ENCODE peak calls at places on chromosomes 5 and 9, in ten cellular contexts. Z, N, W, P, Y, H, L, A, D and X are unnamed samples.
A peak's percentile ranks its signal among the peaks of the same experiment; 100 is the strongest.

GRCh38 chr9:137989999-137990715 is 112.6 kb downstream of the CACNA1B start:
- DNase-seq in Z (no peak), N (no peak), W (no peak), P (no peak), Y (no peak), H (no peak), L (no peak), A (no peak), D (no peak), X (no peak)

GRCh38 chr9:94804917-94805544 is 78.5 kb downstream of the AOPEP start:
- DNase-seq in Z (no peak), N (no peak), W (peak; percentile 35), P (no peak), Y (no peak), H (no peak), L (no peak), A (no peak), D (no peak), X (no peak)

GRCh38 chr9:132197315-132197714 is 35.5 kb downstream of the NTNG2 start:
- DNase-seq in Z (no peak), N (no peak), W (no peak), P (no peak), Y (no peak), H (no peak), L (no peak), A (no peak), D (peak; percentile 85), X (no peak)

GRCh38 chr5:161663431-161663830 is 22.1 kb upstream of the GABRA6 start:
- DNase-seq in Z (no peak), N (no peak), W (no peak), P (no peak), Y (no peak), H (no peak), L (no peak), A (no peak), D (no peak), X (no peak)

GRCh38 chr9:20611751-20612287 is 10.5 kb downstream of the MLLT3 start:
- DNase-seq in Z (no peak), N (no peak), W (peak; percentile 74), P (peak; percentile 60), Y (no peak), H (no peak), L (no peak), A (peak; percentile 26), D (no peak), X (no peak)

GRCh38 chr9:11023201-11023600 is 410.4 kb upstream of the PTPRD start:
- DNase-seq in Z (no peak), N (no peak), W (no peak), P (no peak), Y (no peak), H (no peak), L (no peak), A (no peak), D (no peak), X (no peak)

GRCh38 chr5:59236996-59237395 is 654.1 kb downstream of the RAB3C start:
- DNase-seq in Z (no peak), N (no peak), W (peak; percentile 22), P (no peak), Y (no peak), H (no peak), L (no peak), A (no peak), D (no peak), X (no peak)

GRCh38 chr5:100550531-100551036 is 15.4 kb downstream of the FAM174A start:
- DNase-seq in Z (no peak), N (no peak), W (peak; percentile 41), P (no peak), Y (no peak), H (no peak), L (no peak), A (no peak), D (no peak), X (no peak)

GRCh38 chr9:135884328-135885035 is 22.9 kb downstream of the CAMSAP1 start:
- DNase-seq in Z (no peak), N (no peak), W (peak; percentile 12), P (no peak), Y (no peak), H (no peak), L (no peak), A (peak; percentile 46), D (peak; percentile 93), X (no peak)
- H3K4me1 ChIP-seq in Z (peaks cover 63% of the 10 kb centered on the region), N (peaks cover 45% of the 10 kb centered on the region), W (peaks cover 8% of the 10 kb centered on the region), P (no peaks in the 10 kb centered on the region), Y (peaks cover 76% of the 10 kb centered on the region), H (no peaks in the 10 kb centered on the region), L (peaks cover 43% of the 10 kb centered on the region), A (peaks cover 5% of the 10 kb centered on the region), D (peaks cover 25% of the 10 kb centered on the region), X (no peaks in the 10 kb centered on the region)

DNA sequence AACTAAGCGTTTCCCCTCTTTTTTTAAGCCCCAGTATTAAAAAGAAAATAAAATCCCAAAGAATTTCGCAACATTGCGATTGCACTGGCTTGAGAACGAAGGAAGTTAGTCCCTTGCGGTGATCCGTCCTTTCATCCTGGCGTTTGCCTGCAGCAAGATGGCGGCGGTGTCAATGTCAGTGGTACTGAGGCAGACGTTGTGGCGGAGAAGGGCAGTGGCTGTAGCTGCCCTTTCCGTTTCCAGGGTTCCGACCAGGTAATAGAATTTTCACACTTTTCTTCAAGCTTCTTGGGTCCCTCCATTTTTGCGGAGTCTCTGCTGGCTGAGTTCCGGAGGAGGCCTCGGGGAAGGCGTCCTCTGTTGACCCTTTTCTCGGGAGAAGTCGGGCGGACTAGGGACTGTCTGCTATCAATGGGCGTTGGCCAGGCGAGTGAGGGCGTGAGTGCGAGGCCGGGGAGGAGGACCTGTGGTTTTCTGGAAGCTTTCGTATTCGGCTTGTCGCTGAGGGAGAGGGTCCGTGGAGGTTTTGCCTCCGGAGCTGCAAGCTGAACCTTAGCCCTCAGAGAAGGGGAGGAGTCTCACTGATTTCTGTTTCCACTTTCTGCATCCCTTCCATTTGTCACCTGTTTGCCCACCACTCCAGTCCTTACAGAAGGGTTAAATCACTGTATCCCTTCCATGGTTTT is at the start of gene NDUFS4:
- DNase-seq in Z (peak; percentile 82), N (peak; percentile 60), W (peak; percentile 70), P (peak; percentile 91), Y (peak; percentile 10), H (peak; percentile 95), L (peak; percentile 55), A (peak; percentile 88), D (peak; percentile 82), X (peak; percentile 70)
- H3K4me3 ChIP-seq in Z (peak within 1 kb of the TSS; percentile 75), N (peak within 1 kb of the TSS; percentile 77), W (peak within 1 kb of the TSS; percentile 85), P (peak within 1 kb of the TSS; percentile 58), Y (peak within 1 kb of the TSS; percentile 79), H (peak within 1 kb of the TSS; percentile 73), L (peak within 1 kb of the TSS; percentile 83), A (peak within 1 kb of the TSS; percentile 65), D (peak within 1 kb of the TSS; percentile 88), X (peak within 1 kb of the TSS; percentile 64)

DNA sequence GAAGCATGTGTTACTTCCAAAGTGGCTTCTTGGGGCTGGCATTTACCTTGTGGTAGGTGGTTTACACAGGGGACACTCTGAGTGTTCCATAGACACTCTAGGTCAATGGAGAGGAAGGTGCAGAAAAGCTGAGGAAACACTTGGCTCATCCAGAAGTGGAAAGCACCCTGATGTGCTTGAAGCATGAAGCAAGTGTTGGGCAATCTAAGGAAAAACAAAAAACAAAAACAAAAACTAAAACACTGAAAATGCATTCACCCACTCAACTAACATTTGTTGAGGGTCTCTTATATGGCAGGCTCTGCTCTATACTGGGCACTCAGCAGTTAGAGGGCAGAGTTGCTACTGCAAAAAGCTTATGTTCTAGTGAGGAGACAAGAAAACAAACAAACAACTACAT is 2.8 kb upstream of the ERAP2 start:
- DNase-seq in Z (no peak), N (no peak), W (no peak), P (no peak), Y (no peak), H (no peak), L (no peak), A (no peak), D (no peak), X (no peak)
- H3K4me1 ChIP-seq in Z (peaks cover 30% of the 10 kb centered on the region), N (peaks cover 3% of the 10 kb centered on the region), W (peaks cover 17% of the 10 kb centered on the region), P (peaks cover 4% of the 10 kb centered on the region), Y (peaks cover 36% of the 10 kb centered on the region), H (peaks cover 4% of the 10 kb centered on the region), L (peaks cover 56% of the 10 kb centered on the region), A (peaks cover 4% of the 10 kb centered on the region), D (peaks cover 16% of the 10 kb centered on the region), X (peaks cover 5% of the 10 kb centered on the region)

DNA sequence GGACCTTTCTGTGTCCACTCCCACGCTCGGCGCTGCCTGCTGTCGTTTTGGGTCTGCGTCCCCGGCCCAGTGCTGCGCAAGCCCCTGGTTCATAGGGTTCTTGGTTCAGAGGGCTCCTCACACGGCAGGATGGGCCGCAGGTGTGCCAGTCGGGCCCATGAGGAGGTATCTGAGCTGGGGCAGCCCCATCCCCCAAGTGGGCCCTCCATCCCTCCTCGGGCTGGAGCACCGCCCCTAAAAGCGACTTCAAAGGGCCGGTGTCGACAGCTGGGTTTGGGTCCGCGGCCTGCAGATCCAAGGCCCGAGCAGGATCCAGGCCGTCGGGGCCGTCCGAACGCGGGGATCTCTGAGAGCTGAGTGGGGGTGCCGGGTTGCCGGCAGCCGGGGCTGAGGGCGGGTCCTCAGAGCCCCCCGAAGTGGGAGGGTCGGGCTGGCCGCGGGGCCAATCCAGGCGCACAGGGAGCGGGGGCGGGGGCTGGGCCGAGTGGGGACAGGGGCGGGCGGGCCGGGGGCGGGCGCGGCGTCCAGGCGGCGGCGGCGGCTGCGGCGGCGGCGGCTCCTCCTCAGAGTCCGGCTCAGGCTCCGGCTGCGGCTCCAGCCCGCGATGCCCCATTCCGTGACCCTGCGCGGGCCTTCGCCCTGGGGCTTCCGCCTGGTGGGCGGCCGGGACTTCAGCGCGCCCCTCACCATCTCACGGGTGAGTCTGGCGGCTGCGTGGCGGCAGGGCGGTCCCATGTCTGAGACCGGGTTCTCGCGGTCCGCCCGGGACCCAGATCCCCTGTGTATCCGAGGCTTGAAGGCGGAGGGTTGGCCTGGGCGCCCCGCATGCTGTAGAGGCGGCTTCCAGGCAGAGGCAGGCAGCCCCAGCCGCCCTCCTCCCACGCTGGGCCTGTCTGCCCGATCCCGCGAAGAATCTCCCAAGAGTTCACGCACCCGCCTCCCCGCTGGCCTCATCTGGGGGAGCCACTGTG is at the start of gene PDLIM4:
- DNase-seq in Z (no peak), N (no peak), W (no peak), P (no peak), Y (no peak), H (peak; percentile 23), L (no peak), A (peak; percentile 74), D (peak; percentile 95), X (no peak)
- H3K4me3 ChIP-seq in Z (peak within 1 kb of the TSS; percentile 69), N (peak within 1 kb of the TSS; percentile 84), W (peak within 1 kb of the TSS; percentile 74), P (no peak within 1 kb of the TSS), Y (peak within 1 kb of the TSS; percentile 72), H (peak within 1 kb of the TSS; percentile 40), L (no peak within 1 kb of the TSS), A (peak within 1 kb of the TSS; percentile 93), D (peak within 1 kb of the TSS; percentile 81), X (no peak within 1 kb of the TSS)

GRCh38 chr9:13673348-13673747 is 393.9 kb upstream of the MPDZ start:
- DNase-seq in Z (no peak), N (no peak), W (no peak), P (no peak), Y (no peak), H (no peak), L (no peak), A (no peak), D (no peak), X (no peak)
- H3K4me1 ChIP-seq in Z (peaks cover 14% of the 10 kb centered on the region), N (no peaks in the 10 kb centered on the region), W (peaks cover 9% of the 10 kb centered on the region), P (no peaks in the 10 kb centered on the region), Y (no peaks in the 10 kb centered on the region), H (no peaks in the 10 kb centered on the region), L (no peaks in the 10 kb centered on the region), A (no peaks in the 10 kb centered on the region), D (no peaks in the 10 kb centered on the region), X (no peaks in the 10 kb centered on the region)

DNA sequence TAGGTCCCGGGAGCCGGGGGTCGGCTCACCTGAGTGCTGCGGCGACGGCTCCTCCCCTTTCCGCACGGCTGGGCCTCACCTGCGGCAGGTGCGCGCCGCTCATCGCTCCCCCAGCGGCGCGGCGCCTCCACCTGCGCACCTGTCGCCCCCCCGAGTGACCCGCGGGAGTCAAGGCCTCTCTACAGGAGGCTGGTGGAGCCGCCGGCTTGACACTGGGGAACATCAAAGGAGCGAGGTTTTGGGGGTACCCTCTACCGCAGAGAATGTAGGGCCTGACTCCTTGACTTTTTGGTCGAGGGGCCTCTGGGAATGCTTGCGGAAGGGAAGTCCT is 483 bp upstream of the IER5L start:
- DNase-seq in Z (no peak), N (no peak), W (no peak), P (no peak), Y (no peak), H (no peak), L (no peak), A (no peak), D (peak; percentile 73), X (no peak)
- H3K4me3 ChIP-seq in Z (peak overlapping the region; percentile 92), N (peak overlapping the region; percentile 98), W (peak overlapping the region; percentile 88), P (peak overlapping the region; percentile 59), Y (peak overlapping the region; percentile 83), H (peak overlapping the region; percentile 75), L (no peak overlapping the region), A (no peak overlapping the region), D (peak overlapping the region; percentile 92), X (peak overlapping the region; percentile 63)